ENCODE peak calls at places on chromosomes 7 and 10, in ten cellular contexts. One of them, this sample, is unnamed.

GRCh38 chr10:3781458-3782098 is 3.4 kb downstream of the KLF6 start:
- DNase-seq in H7: peak
- DNase-seq in brain pericyte: no peak
- DNase-seq in GF-D8: no peak
- DNase-seq in NCI-H748 treated with DMSO at 0.1 percent for 48 hours: no peak
- DNase-seq in RWPE1: no peak
- DNase-seq in A172: no peak
- DNase-seq in Peyer's patch: peak
- DNase-seq in NCI-H1105 treated with DMSO at 0.1 percent for 48 hours: no peak
- DNase-seq in stimulated activated CD4-positive, alpha-beta T cell treated with anti-CD3 and anti-CD28 coated beads, Interleukin-2, amount 100 ng/mL, for 48 hours: no peak
- DNase-seq in this sample: peak

GRCh38 chr10:127926455-127926854 is 19.6 kb downstream of the PTPRE start:
- DNase-seq in RWPE1: no peak
- DNase-seq in NCI-H1105 treated with DMSO at 0.1 percent for 48 hours: no peak
- DNase-seq in GF-D8: no peak
- DNase-seq in A172: no peak
- DNase-seq in NCI-H748 treated with DMSO at 0.1 percent for 48 hours: no peak
- DNase-seq in Peyer's patch: peak
- DNase-seq in brain pericyte: no peak
- DNase-seq in stimulated activated CD4-positive, alpha-beta T cell treated with anti-CD3 and anti-CD28 coated beads, Interleukin-2, amount 100 ng/mL, for 48 hours: no peak
- DNase-seq in H7: no peak
- DNase-seq in this sample: no peak

GRCh38 chr7:132433286-132433685 is 143.0 kb downstream of the PLXNA4 start:
- DNase-seq in A172: no peak
- DNase-seq in NCI-H748 treated with DMSO at 0.1 percent for 48 hours: no peak
- DNase-seq in stimulated activated CD4-positive, alpha-beta T cell treated with anti-CD3 and anti-CD28 coated beads, Interleukin-2, amount 100 ng/mL, for 48 hours: no peak
- DNase-seq in Peyer's patch: no peak
- DNase-seq in H7: no peak
- DNase-seq in brain pericyte: no peak
- DNase-seq in GF-D8: peak
- DNase-seq in NCI-H1105 treated with DMSO at 0.1 percent for 48 hours: no peak
- DNase-seq in RWPE1: no peak
- DNase-seq in this sample: no peak

GRCh38 chr10:79488303-79488702 is 24.0 kb upstream of the EIF5AL1 start:
- DNase-seq in H7: no peak
- DNase-seq in RWPE1: peak
- DNase-seq in brain pericyte: no peak
- DNase-seq in GF-D8: no peak
- DNase-seq in NCI-H748 treated with DMSO at 0.1 percent for 48 hours: no peak
- DNase-seq in NCI-H1105 treated with DMSO at 0.1 percent for 48 hours: no peak
- DNase-seq in stimulated activated CD4-positive, alpha-beta T cell treated with anti-CD3 and anti-CD28 coated beads, Interleukin-2, amount 100 ng/mL, for 48 hours: no peak
- DNase-seq in Peyer's patch: peak
- DNase-seq in A172: peak
- DNase-seq in this sample: no peak

GRCh38 chr10:119211176-119211575 is 3.8 kb downstream of the GRK5 start:
- DNase-seq in NCI-H748 treated with DMSO at 0.1 percent for 48 hours: no peak
- DNase-seq in A172: no peak
- DNase-seq in GF-D8: no peak
- DNase-seq in RWPE1: no peak
- DNase-seq in H7: no peak
- DNase-seq in Peyer's patch: no peak
- DNase-seq in brain pericyte: no peak
- DNase-seq in stimulated activated CD4-positive, alpha-beta T cell treated with anti-CD3 and anti-CD28 coated beads, Interleukin-2, amount 100 ng/mL, for 48 hours: no peak
- DNase-seq in NCI-H1105 treated with DMSO at 0.1 percent for 48 hours: no peak
- DNase-seq in this sample: no peak

GRCh38 chr7:18421297-18422004 is 74.1 kb upstream of the HDAC9 start:
- DNase-seq in A172: peak
- DNase-seq in RWPE1: no peak
- DNase-seq in GF-D8: no peak
- DNase-seq in Peyer's patch: no peak
- DNase-seq in NCI-H1105 treated with DMSO at 0.1 percent for 48 hours: peak
- DNase-seq in NCI-H748 treated with DMSO at 0.1 percent for 48 hours: no peak
- DNase-seq in H7: no peak
- DNase-seq in stimulated activated CD4-positive, alpha-beta T cell treated with anti-CD3 and anti-CD28 coated beads, Interleukin-2, amount 100 ng/mL, for 48 hours: no peak
- DNase-seq in brain pericyte: no peak
- DNase-seq in this sample: no peak

GRCh38 chr10:13865758-13866491 is 279.2 kb downstream of the PRPF18 start:
- DNase-seq in RWPE1: peak
- DNase-seq in brain pericyte: no peak
- DNase-seq in GF-D8: no peak
- DNase-seq in NCI-H1105 treated with DMSO at 0.1 percent for 48 hours: no peak
- DNase-seq in A172: peak
- DNase-seq in stimulated activated CD4-positive, alpha-beta T cell treated with anti-CD3 and anti-CD28 coated beads, Interleukin-2, amount 100 ng/mL, for 48 hours: no peak
- DNase-seq in NCI-H748 treated with DMSO at 0.1 percent for 48 hours: no peak
- DNase-seq in Peyer's patch: no peak
- DNase-seq in H7: peak
- DNase-seq in this sample: no peak

GRCh38 chr7:24720283-24720682 is 37.0 kb downstream of the GSDME start:
- DNase-seq in GF-D8: no peak
- DNase-seq in H7: no peak
- DNase-seq in stimulated activated CD4-positive, alpha-beta T cell treated with anti-CD3 and anti-CD28 coated beads, Interleukin-2, amount 100 ng/mL, for 48 hours: no peak
- DNase-seq in Peyer's patch: no peak
- DNase-seq in A172: no peak
- DNase-seq in NCI-H748 treated with DMSO at 0.1 percent for 48 hours: no peak
- DNase-seq in RWPE1: no peak
- DNase-seq in NCI-H1105 treated with DMSO at 0.1 percent for 48 hours: no peak
- DNase-seq in brain pericyte: no peak
- DNase-seq in this sample: no peak

GRCh38 chr10:49325131-49325915 is 26.4 kb downstream of the C10orf71 start:
- DNase-seq in H7: no peak
- DNase-seq in GF-D8: no peak
- DNase-seq in NCI-H748 treated with DMSO at 0.1 percent for 48 hours: no peak
- DNase-seq in stimulated activated CD4-positive, alpha-beta T cell treated with anti-CD3 and anti-CD28 coated beads, Interleukin-2, amount 100 ng/mL, for 48 hours: no peak
- DNase-seq in NCI-H1105 treated with DMSO at 0.1 percent for 48 hours: no peak
- DNase-seq in RWPE1: no peak
- DNase-seq in Peyer's patch: no peak
- DNase-seq in A172: no peak
- DNase-seq in brain pericyte: no peak
- DNase-seq in this sample: no peak

GRCh38 chr10:84257343-84258020 is 12.6 kb downstream of the RGR start:
- DNase-seq in NCI-H748 treated with DMSO at 0.1 percent for 48 hours: no peak
- DNase-seq in NCI-H1105 treated with DMSO at 0.1 percent for 48 hours: no peak
- DNase-seq in Peyer's patch: no peak
- DNase-seq in brain pericyte: no peak
- DNase-seq in H7: no peak
- DNase-seq in RWPE1: no peak
- DNase-seq in stimulated activated CD4-positive, alpha-beta T cell treated with anti-CD3 and anti-CD28 coated beads, Interleukin-2, amount 100 ng/mL, for 48 hours: no peak
- DNase-seq in A172: no peak
- DNase-seq in GF-D8: no peak
- DNase-seq in this sample: no peak

GRCh38 chr10:14605231-14605925 is 169.3 kb downstream of the FAM107B start:
- DNase-seq in NCI-H1105 treated with DMSO at 0.1 percent for 48 hours: no peak
- DNase-seq in RWPE1: peak
- DNase-seq in stimulated activated CD4-positive, alpha-beta T cell treated with anti-CD3 and anti-CD28 coated beads, Interleukin-2, amount 100 ng/mL, for 48 hours: no peak
- DNase-seq in A172: peak
- DNase-seq in H7: no peak
- DNase-seq in NCI-H748 treated with DMSO at 0.1 percent for 48 hours: no peak
- DNase-seq in Peyer's patch: no peak
- DNase-seq in GF-D8: no peak
- DNase-seq in brain pericyte: no peak
- DNase-seq in this sample: no peak

GRCh38 chr10:102555781-102556328 is 52.1 kb downstream of the SUFU start:
- DNase-seq in H7: no peak
- DNase-seq in RWPE1: peak
- DNase-seq in NCI-H748 treated with DMSO at 0.1 percent for 48 hours: no peak
- DNase-seq in brain pericyte: no peak
- DNase-seq in NCI-H1105 treated with DMSO at 0.1 percent for 48 hours: no peak
- DNase-seq in Peyer's patch: peak
- DNase-seq in A172: peak
- DNase-seq in stimulated activated CD4-positive, alpha-beta T cell treated with anti-CD3 and anti-CD28 coated beads, Interleukin-2, amount 100 ng/mL, for 48 hours: no peak
- DNase-seq in GF-D8: no peak
- DNase-seq in this sample: no peak

GRCh38 chr7:143884978-143885559 is 16.9 kb downstream of the TCAF1 start:
- DNase-seq in RWPE1: peak
- DNase-seq in Peyer's patch: no peak
- DNase-seq in NCI-H748 treated with DMSO at 0.1 percent for 48 hours: no peak
- DNase-seq in H7: peak
- DNase-seq in GF-D8: no peak
- DNase-seq in A172: peak
- DNase-seq in brain pericyte: peak
- DNase-seq in stimulated activated CD4-positive, alpha-beta T cell treated with anti-CD3 and anti-CD28 coated beads, Interleukin-2, amount 100 ng/mL, for 48 hours: no peak
- DNase-seq in NCI-H1105 treated with DMSO at 0.1 percent for 48 hours: no peak
- DNase-seq in this sample: no peak

GRCh38 chr10:122207596-122207995 is 63.5 kb upstream of the BTBD16 start:
- DNase-seq in Peyer's patch: no peak
- DNase-seq in NCI-H1105 treated with DMSO at 0.1 percent for 48 hours: no peak
- DNase-seq in A172: no peak
- DNase-seq in brain pericyte: no peak
- DNase-seq in GF-D8: peak
- DNase-seq in NCI-H748 treated with DMSO at 0.1 percent for 48 hours: no peak
- DNase-seq in H7: no peak
- DNase-seq in RWPE1: no peak
- DNase-seq in stimulated activated CD4-positive, alpha-beta T cell treated with anti-CD3 and anti-CD28 coated beads, Interleukin-2, amount 100 ng/mL, for 48 hours: no peak
- DNase-seq in this sample: no peak

GRCh38 chr7:102323914-102324195 is 32.4 kb downstream of the SPDYE6 start:
- DNase-seq in GF-D8: no peak
- DNase-seq in stimulated activated CD4-positive, alpha-beta T cell treated with anti-CD3 and anti-CD28 coated beads, Interleukin-2, amount 100 ng/mL, for 48 hours: no peak
- DNase-seq in Peyer's patch: no peak
- DNase-seq in NCI-H748 treated with DMSO at 0.1 percent for 48 hours: no peak
- DNase-seq in NCI-H1105 treated with DMSO at 0.1 percent for 48 hours: no peak
- DNase-seq in A172: no peak
- DNase-seq in H7: no peak
- DNase-seq in brain pericyte: no peak
- DNase-seq in RWPE1: no peak
- DNase-seq in this sample: no peak

GRCh38 chr7:25246306-25246705 is 18.0 kb upstream of the NPVF start:
- DNase-seq in A172: no peak
- DNase-seq in NCI-H1105 treated with DMSO at 0.1 percent for 48 hours: no peak
- DNase-seq in H7: no peak
- DNase-seq in stimulated activated CD4-positive, alpha-beta T cell treated with anti-CD3 and anti-CD28 coated beads, Interleukin-2, amount 100 ng/mL, for 48 hours: no peak
- DNase-seq in brain pericyte: no peak
- DNase-seq in RWPE1: no peak
- DNase-seq in NCI-H748 treated with DMSO at 0.1 percent for 48 hours: no peak
- DNase-seq in GF-D8: no peak
- DNase-seq in Peyer's patch: no peak
- DNase-seq in this sample: no peak

GRCh38 chr10:24238527-24239247 is 29.7 kb downstream of the KIAA1217 start:
- DNase-seq in NCI-H748 treated with DMSO at 0.1 percent for 48 hours: peak
- DNase-seq in H7: no peak
- DNase-seq in Peyer's patch: no peak
- DNase-seq in stimulated activated CD4-positive, alpha-beta T cell treated with anti-CD3 and anti-CD28 coated beads, Interleukin-2, amount 100 ng/mL, for 48 hours: no peak
- DNase-seq in RWPE1: peak
- DNase-seq in A172: no peak
- DNase-seq in GF-D8: no peak
- DNase-seq in brain pericyte: no peak
- DNase-seq in NCI-H1105 treated with DMSO at 0.1 percent for 48 hours: peak
- DNase-seq in this sample: no peak

This sample was measured in natural killer cell.